ENCODE peak calls at places on chromosome 16, in four cellular contexts. O is tibial nerve, G is neural progenitor cell, E is cardiac muscle cell. L is an unnamed sample. For H3K9me3, the result is how much of the 10 kb centered on the place peaks cover.

GRCh38 chr16:77169650-77170236 is 21.2 kb upstream of the MON1B start:
- DNase-seq in E (peak), G (peak), O (no peak), L (peak)

GRCh38 chr16:66278604-66279262 is 87.8 kb upstream of the CDH5 start:
- DNase-seq in E (no peak), O (no peak), G (no peak), L (no peak)

GRCh38 chr16:23847938-23848337 is 12.2 kb downstream of the PRKCB start:
- DNase-seq in O (no peak), E (no peak), G (no peak), L (peak)

GRCh38 chr16:57191056-57191536 is 5.0 kb downstream of the RSPRY1 start:
- DNase-seq in G (no peak), O (no peak), E (no peak), L (no peak)

GRCh38 chr16:24848065-24848464 is 2.3 kb downstream of the SLC5A11 start:
- DNase-seq in O (no peak), E (no peak), G (no peak), L (no peak)

GRCh38 chr16:72835041-72835440 is 212.9 kb downstream of the ZFHX3 start:
- DNase-seq in G (no peak), O (no peak), E (no peak), L (no peak)

GRCh38 chr16:66223176-66223780 is 143.2 kb upstream of the CDH5 start:
- DNase-seq in G (no peak), O (no peak), E (no peak), L (no peak)

GRCh38 chr16:6884002-6884401 is 448.6 kb upstream of the RBFOX1 start:
- DNase-seq in E (no peak), G (peak), O (no peak), L (no peak)

GRCh38 chr16:30023586-30023985 is 588 bp downstream of the C16orf92 start:
- DNase-seq in O (no peak), G (no peak), E (no peak), L (no peak)

GRCh38 chr16:69567031-69567680 is 1.4 kb downstream of the NFAT5 start:
- DNase-seq in G (no peak), E (peak), O (no peak), L (peak)

GRCh38 chr16:79348521-79349306 is 251.8 kb downstream of the MAF start:
- DNase-seq in O (no peak), E (no peak), G (no peak), L (no peak)

GRCh38 chr16:66270333-66270927 is 96.1 kb upstream of the CDH5 start:
- DNase-seq in E (peak), O (peak), G (peak), L (peak)

GRCh38 chr16:55622930-55623561 is 32.7 kb upstream of the SLC6A2 start:
- DNase-seq in O (no peak), G (peak), E (peak), L (no peak)

GRCh38 chr16:88289549-88290344 is 93.0 kb upstream of the ZNF469 start:
- DNase-seq in E (no peak), G (no peak), O (no peak), L (peak)

GRCh38 chr16:29862383-29862883 is 593 bp downstream of the CDIPT start:
- DNase-seq in O (no peak), E (peak), G (peak), L (no peak)

GRCh38 chr16:11619327-11619851 is 32.7 kb upstream of the LITAF start:
- DNase-seq in G (no peak), O (no peak), E (no peak), L (peak)

GRCh38 chr16:66858740-66859396 is 14.7 kb downstream of the CA7 start:
- DNase-seq in G (no peak), O (no peak), E (no peak), L (no peak)

GRCh38 chr16:60771138-60771537 is 1265.1 kb downstream of the CDH8 start:
- DNase-seq in G (no peak), O (no peak), E (no peak), L (no peak)

GRCh38 chr16:60776311-60776710 is 1259.9 kb downstream of the CDH8 start:
- DNase-seq in O (no peak), E (no peak), G (no peak), L (no peak)
- H3K9me3 ChIP-seq in O (under half), E (under half), G (under half), L (under half)

GRCh38 chr16:64865037-64865696 is 256.7 kb downstream of the CDH11 start:
- DNase-seq in O (no peak), E (no peak), G (no peak), L (no peak)
- H3K9me3 ChIP-seq in O (under half), E (under half), G (under half), L (under half)

DNA sequence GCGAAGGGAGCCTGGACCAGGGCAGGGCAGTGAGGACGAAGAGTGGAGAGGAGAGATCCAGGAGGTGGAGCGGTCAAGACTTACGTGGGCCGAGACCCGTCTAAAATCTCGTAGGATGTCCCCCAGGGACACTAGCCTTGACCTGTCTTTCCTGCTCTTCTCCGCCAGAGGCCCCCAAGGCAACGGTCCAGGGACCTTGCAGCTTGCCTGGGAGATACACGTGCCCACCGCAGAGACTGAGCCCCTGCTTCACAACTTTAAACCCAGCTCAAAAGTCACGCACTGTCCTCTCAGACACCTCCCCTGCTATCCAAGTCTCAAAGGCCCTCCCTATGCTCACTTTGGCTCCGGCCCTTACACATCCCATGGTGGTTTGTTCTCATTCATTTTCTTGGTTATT is 9.4 kb downstream of the TIGD7 start:
- DNase-seq in G (no peak), O (no peak), E (no peak), L (no peak)
- H3K9me3 ChIP-seq in G (under half), O (half or more), E (under half), L (under half)

GRCh38 chr16:3383045-3383448 is 17.8 kb downstream of the ZSCAN32 start:
- DNase-seq in G (no peak), E (no peak), O (no peak), L (no peak)

GRCh38 chr16:3375680-3376079 is 20.0 kb downstream of the OR2C1 start:
- DNase-seq in G (no peak), O (no peak), E (no peak), L (no peak)

GRCh38 chr16:3377917-3378316 is 22.2 kb downstream of the OR2C1 start:
- DNase-seq in E (no peak), O (no peak), G (no peak), L (no peak)
- H3K9me3 ChIP-seq in E (under half), O (half or more), G (under half), L (under half)

DNA sequence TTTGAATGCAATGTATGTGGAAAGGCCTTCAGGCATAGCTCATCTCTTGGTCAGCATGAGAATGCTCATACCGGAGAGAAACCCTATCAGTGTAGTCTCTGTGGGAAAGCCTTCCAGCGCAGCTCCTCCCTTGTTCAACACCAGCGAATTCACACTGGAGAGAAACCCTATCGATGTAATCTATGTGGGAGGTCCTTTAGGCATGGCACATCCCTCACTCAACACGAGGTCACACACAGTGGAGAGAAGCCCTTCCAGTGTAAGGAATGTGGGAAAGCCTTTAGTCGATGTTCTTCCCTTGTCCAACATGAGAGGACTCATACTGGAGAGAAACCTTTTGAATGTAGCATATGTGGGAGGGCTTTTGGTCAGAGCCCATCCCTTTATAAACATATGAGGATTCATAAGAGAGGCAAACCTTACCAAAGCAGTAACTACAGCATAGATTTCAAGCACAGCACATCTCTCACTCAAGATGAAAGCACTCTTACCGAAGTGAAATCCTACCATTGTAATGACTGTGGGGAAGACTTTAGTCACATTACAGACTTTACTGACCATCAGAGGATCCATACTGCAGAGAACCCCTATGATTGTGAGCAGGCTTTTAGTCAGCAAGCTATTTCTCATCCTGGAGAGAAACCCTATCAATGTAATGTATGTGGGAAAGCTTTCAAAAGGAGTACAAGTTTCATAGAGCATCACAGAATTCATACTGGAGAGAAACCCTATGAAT is 24.7 kb downstream of the ZFP90 start:
- DNase-seq in O (no peak), E (no peak), G (no peak), L (no peak)
- H3K9me3 ChIP-seq in O (half or more), E (under half), G (half or more), L (half or more)

DNA sequence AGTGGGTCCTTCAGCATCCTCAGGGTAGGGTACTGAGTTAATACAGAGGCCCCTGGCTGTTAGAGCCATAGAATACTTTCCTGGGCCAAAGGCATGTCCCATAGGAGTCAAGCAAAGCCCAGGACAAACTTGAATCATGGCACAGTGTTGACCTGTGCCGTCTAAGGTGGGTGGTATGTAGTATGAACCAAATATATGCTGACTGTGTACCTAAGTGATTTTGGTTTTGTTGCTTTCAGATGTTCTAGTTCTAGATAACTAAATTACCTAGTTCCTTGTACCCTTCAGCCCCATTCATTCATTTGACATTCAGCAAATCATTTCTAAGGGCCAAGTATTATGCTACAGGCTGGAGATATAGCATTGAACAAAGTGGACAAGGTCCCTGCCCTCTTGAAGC is 61.3 kb upstream of the GPRC5B start:
- DNase-seq in O (no peak), G (no peak), E (no peak), L (no peak)
- H3K9me3 ChIP-seq in O (under half), G (under half), E (under half), L (under half)

GRCh38 chr16:46496701-46497100 is 124.5 kb downstream of the SHCBP1 start:
- DNase-seq in O (no peak), G (no peak), E (no peak), L (no peak)
- H3K9me3 ChIP-seq in O (under half), G (under half), E (under half), L (under half)

GRCh38 chr16:84314814-84315213 is 20.1 kb downstream of the WFDC1 start:
- DNase-seq in G (no peak), E (no peak), O (no peak), L (no peak)

GRCh38 chr16:84315422-84315821 is 20.7 kb downstream of the WFDC1 start:
- DNase-seq in E (no peak), O (no peak), G (no peak), L (no peak)

GRCh38 chr16:84312783-84313382 is 18.2 kb downstream of the WFDC1 start:
- DNase-seq in G (peak), E (peak), O (no peak), L (no peak)

GRCh38 chr16:84314373-84314772 is 19.7 kb downstream of the WFDC1 start:
- DNase-seq in E (no peak), G (no peak), O (no peak), L (no peak)

GRCh38 chr16:84313921-84314320 is 19.2 kb downstream of the WFDC1 start:
- DNase-seq in O (no peak), G (no peak), E (no peak), L (no peak)
- H3K9me3 ChIP-seq in O (under half), G (under half), E (under half), L (under half)